ENCODE peak calls at places on chromosomes 4 and X, in eight cellular contexts. One of them, this sample, is unnamed.
A peak's percentile ranks its signal among the peaks of the same experiment; 100 is the strongest.

GRCh38 chrX:53018627-53019026 is 30.0 kb upstream of the GPR173 start:
- DNase-seq in HFF-Myc: no peak
- DNase-seq in left ventricle myocardium inferior: no peak
- DNase-seq in IMR-90: no peak
- DNase-seq in tibial artery: no peak
- DNase-seq in choroid plexus epithelial cell: no peak
- DNase-seq in cardiac muscle cell: no peak
- DNase-seq in psoas muscle: no peak
- DNase-seq in this sample: no peak

GRCh38 chr4:66555301-66555700 is 885.0 kb upstream of the EPHA5 start:
- DNase-seq in HFF-Myc: no peak
- DNase-seq in choroid plexus epithelial cell: peak; percentile 82
- DNase-seq in left ventricle myocardium inferior: no peak
- DNase-seq in tibial artery: no peak
- DNase-seq in cardiac muscle cell: peak; percentile 79
- DNase-seq in IMR-90: peak; percentile 59
- DNase-seq in psoas muscle: no peak
- DNase-seq in this sample: no peak

GRCh38 chr4:6044805-6045204 is 26.6 kb upstream of the C4orf50 start:
- DNase-seq in IMR-90: no peak
- DNase-seq in tibial artery: no peak
- DNase-seq in HFF-Myc: no peak
- DNase-seq in psoas muscle: no peak
- DNase-seq in choroid plexus epithelial cell: no peak
- DNase-seq in left ventricle myocardium inferior: no peak
- DNase-seq in cardiac muscle cell: no peak
- DNase-seq in this sample: no peak

GRCh38 chrX:100413231-100413630 is 3.2 kb upstream of the PCDH19 start:
- DNase-seq in left ventricle myocardium inferior: no peak
- DNase-seq in psoas muscle: no peak
- DNase-seq in tibial artery: no peak
- DNase-seq in HFF-Myc: peak; percentile 5
- DNase-seq in cardiac muscle cell: peak; percentile 73
- DNase-seq in IMR-90: peak; percentile 48
- DNase-seq in choroid plexus epithelial cell: peak; percentile 73
- DNase-seq in this sample: no peak

GRCh38 chr4:41258783-41259182 is 2.1 kb downstream of the UCHL1 start:
- DNase-seq in cardiac muscle cell: peak; percentile 75
- DNase-seq in left ventricle myocardium inferior: no peak
- DNase-seq in psoas muscle: no peak
- DNase-seq in choroid plexus epithelial cell: peak; percentile 87
- DNase-seq in tibial artery: no peak
- DNase-seq in IMR-90: peak; percentile 86
- DNase-seq in HFF-Myc: peak; percentile 33
- DNase-seq in this sample: no peak

GRCh38 chrX:41737065-41737464 is 13.1 kb downstream of the GPR82 start:
- DNase-seq in IMR-90: no peak
- DNase-seq in choroid plexus epithelial cell: no peak
- DNase-seq in tibial artery: no peak
- DNase-seq in HFF-Myc: no peak
- DNase-seq in psoas muscle: no peak
- DNase-seq in left ventricle myocardium inferior: no peak
- DNase-seq in cardiac muscle cell: no peak
- DNase-seq in this sample: no peak

GRCh38 chrX:121122332-121122731 is 74.9 kb downstream of the GLUD2 start:
- DNase-seq in choroid plexus epithelial cell: no peak
- DNase-seq in left ventricle myocardium inferior: no peak
- DNase-seq in cardiac muscle cell: no peak
- DNase-seq in IMR-90: no peak
- DNase-seq in psoas muscle: no peak
- DNase-seq in HFF-Myc: no peak
- DNase-seq in tibial artery: no peak
- DNase-seq in this sample: no peak

GRCh38 chr4:146212781-146213180 is 1.6 kb upstream of the REELD1 start:
- DNase-seq in tibial artery: no peak
- DNase-seq in HFF-Myc: no peak
- DNase-seq in IMR-90: peak; percentile 10
- DNase-seq in choroid plexus epithelial cell: no peak
- DNase-seq in left ventricle myocardium inferior: no peak
- DNase-seq in cardiac muscle cell: no peak
- DNase-seq in psoas muscle: no peak
- DNase-seq in this sample: no peak

GRCh38 chr4:109985993-109986640 is 73.4 kb downstream of the EGF start:
- DNase-seq in left ventricle myocardium inferior: no peak
- DNase-seq in IMR-90: no peak
- DNase-seq in cardiac muscle cell: no peak
- DNase-seq in tibial artery: no peak
- DNase-seq in psoas muscle: no peak
- DNase-seq in HFF-Myc: no peak
- DNase-seq in choroid plexus epithelial cell: no peak
- DNase-seq in this sample: no peak

GRCh38 chr4:104381729-104382128 is 113.0 kb downstream of the CXXC4 start:
- DNase-seq in tibial artery: no peak
- DNase-seq in left ventricle myocardium inferior: no peak
- DNase-seq in HFF-Myc: no peak
- DNase-seq in choroid plexus epithelial cell: no peak
- DNase-seq in psoas muscle: no peak
- DNase-seq in cardiac muscle cell: no peak
- DNase-seq in IMR-90: no peak
- DNase-seq in this sample: no peak
- TF ChIP-seq CTCF in tibial artery: no peak
- TF ChIP-seq CTCF in left ventricle myocardium inferior: no peak
- TF ChIP-seq CTCF in HFF-Myc: no peak
- TF ChIP-seq CTCF in choroid plexus epithelial cell: no peak
- TF ChIP-seq CTCF in psoas muscle: no peak
- TF ChIP-seq CTCF in cardiac muscle cell: no peak
- TF ChIP-seq CTCF in IMR-90: no peak
- TF ChIP-seq CTCF in this sample: no peak

GRCh38 chr4:154292589-154292988 is 199.0 kb downstream of the DCHS2 start:
- DNase-seq in IMR-90: no peak
- DNase-seq in cardiac muscle cell: no peak
- DNase-seq in HFF-Myc: no peak
- DNase-seq in tibial artery: no peak
- DNase-seq in psoas muscle: no peak
- DNase-seq in left ventricle myocardium inferior: no peak
- DNase-seq in choroid plexus epithelial cell: no peak
- DNase-seq in this sample: no peak
- TF ChIP-seq CTCF in IMR-90: no peak
- TF ChIP-seq CTCF in cardiac muscle cell: no peak
- TF ChIP-seq CTCF in HFF-Myc: no peak
- TF ChIP-seq CTCF in tibial artery: no peak
- TF ChIP-seq CTCF in psoas muscle: no peak
- TF ChIP-seq CTCF in left ventricle myocardium inferior: no peak
- TF ChIP-seq CTCF in choroid plexus epithelial cell: no peak
- TF ChIP-seq CTCF in this sample: no peak

GRCh38 chrX:115366535-115366934 is 77.0 kb downstream of the LUZP4 start:
- DNase-seq in left ventricle myocardium inferior: no peak
- DNase-seq in IMR-90: no peak
- DNase-seq in choroid plexus epithelial cell: no peak
- DNase-seq in tibial artery: no peak
- DNase-seq in psoas muscle: no peak
- DNase-seq in HFF-Myc: no peak
- DNase-seq in cardiac muscle cell: no peak
- DNase-seq in this sample: no peak

GRCh38 chrX:115367455-115367854 is 77.9 kb downstream of the LUZP4 start:
- DNase-seq in left ventricle myocardium inferior: no peak
- DNase-seq in IMR-90: peak; percentile 56
- DNase-seq in cardiac muscle cell: peak; percentile 32
- DNase-seq in psoas muscle: no peak
- DNase-seq in choroid plexus epithelial cell: peak; percentile 53
- DNase-seq in tibial artery: no peak
- DNase-seq in HFF-Myc: no peak
- DNase-seq in this sample: no peak

GRCh38 chrX:115360220-115360781 is 70.8 kb downstream of the LUZP4 start:
- DNase-seq in left ventricle myocardium inferior: no peak
- DNase-seq in tibial artery: no peak
- DNase-seq in psoas muscle: no peak
- DNase-seq in IMR-90: no peak
- DNase-seq in HFF-Myc: no peak
- DNase-seq in cardiac muscle cell: peak; percentile 60
- DNase-seq in choroid plexus epithelial cell: no peak
- DNase-seq in this sample: no peak

GRCh38 chrX:115364625-115365024 is 75.1 kb downstream of the LUZP4 start:
- DNase-seq in left ventricle myocardium inferior: no peak
- DNase-seq in tibial artery: no peak
- DNase-seq in choroid plexus epithelial cell: peak; percentile 32
- DNase-seq in cardiac muscle cell: no peak
- DNase-seq in psoas muscle: no peak
- DNase-seq in HFF-Myc: no peak
- DNase-seq in IMR-90: peak; percentile 21
- DNase-seq in this sample: no peak

DNA sequence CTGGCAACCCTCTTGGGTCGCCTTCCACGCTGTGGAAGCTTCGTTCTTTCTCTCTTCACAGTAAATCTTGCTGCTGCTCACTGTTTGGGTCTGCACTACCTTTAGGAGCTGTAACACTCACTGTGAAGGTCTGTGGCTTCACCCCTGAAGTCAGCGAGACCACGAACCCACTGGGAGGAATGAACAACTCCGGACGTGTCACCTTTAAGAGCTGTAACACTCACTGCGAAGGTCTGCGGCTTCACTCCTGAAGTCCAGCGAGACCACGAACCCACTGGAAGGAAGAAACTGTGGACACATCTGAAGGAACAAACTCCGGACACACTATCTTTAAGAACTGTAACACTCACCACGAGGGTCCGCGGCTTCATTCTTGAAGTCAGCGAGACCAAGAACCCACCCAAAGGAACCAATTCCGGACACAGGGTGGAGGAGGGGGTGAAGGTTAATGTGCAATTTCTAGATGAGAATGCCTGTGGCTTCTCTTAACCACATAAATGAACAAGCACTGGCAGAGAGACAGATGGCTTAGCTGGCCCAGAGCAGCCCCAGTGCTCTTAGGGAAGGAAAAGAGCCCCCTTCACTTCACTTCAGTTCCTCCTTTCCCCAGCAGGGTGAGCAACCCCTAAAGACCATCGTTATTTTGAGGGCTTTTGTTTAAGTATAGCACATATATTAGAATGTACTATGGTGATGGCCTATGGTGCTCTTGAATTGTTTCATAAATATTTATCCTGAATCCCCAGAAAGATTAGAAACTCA is 73.0 kb downstream of the LUZP4 start:
- DNase-seq in left ventricle myocardium inferior: no peak
- DNase-seq in IMR-90: peak; percentile 33
- DNase-seq in tibial artery: no peak
- DNase-seq in psoas muscle: no peak
- DNase-seq in cardiac muscle cell: peak; percentile 70
- DNase-seq in HFF-Myc: no peak
- DNase-seq in choroid plexus epithelial cell: peak; percentile 66
- DNase-seq in this sample: no peak
- TF ChIP-seq CTCF in left ventricle myocardium inferior: no peak
- TF ChIP-seq CTCF in IMR-90: peak; percentile 20
- TF ChIP-seq CTCF in tibial artery: no peak
- TF ChIP-seq CTCF in psoas muscle: no peak
- TF ChIP-seq CTCF in cardiac muscle cell: peak; percentile 37
- TF ChIP-seq CTCF in HFF-Myc: peak; percentile 13
- TF ChIP-seq CTCF in choroid plexus epithelial cell: peak; percentile 44
- TF ChIP-seq CTCF in this sample: no peak

GRCh38 chr4:90960840-90961239 is 833.6 kb downstream of the CCSER1 start:
- DNase-seq in left ventricle myocardium inferior: no peak
- DNase-seq in HFF-Myc: no peak
- DNase-seq in tibial artery: no peak
- DNase-seq in psoas muscle: no peak
- DNase-seq in cardiac muscle cell: no peak
- DNase-seq in choroid plexus epithelial cell: no peak
- DNase-seq in IMR-90: no peak
- DNase-seq in this sample: no peak
- TF ChIP-seq CTCF in left ventricle myocardium inferior: no peak
- TF ChIP-seq CTCF in HFF-Myc: no peak
- TF ChIP-seq CTCF in tibial artery: no peak
- TF ChIP-seq CTCF in psoas muscle: no peak
- TF ChIP-seq CTCF in cardiac muscle cell: no peak
- TF ChIP-seq CTCF in choroid plexus epithelial cell: no peak
- TF ChIP-seq CTCF in IMR-90: no peak
- TF ChIP-seq CTCF in this sample: no peak

GRCh38 chrX:131741103-131741581 is 197.3 kb downstream of the OR13H1 start:
- DNase-seq in HFF-Myc: no peak
- DNase-seq in tibial artery: no peak
- DNase-seq in left ventricle myocardium inferior: no peak
- DNase-seq in psoas muscle: peak; percentile 88
- DNase-seq in cardiac muscle cell: no peak
- DNase-seq in choroid plexus epithelial cell: no peak
- DNase-seq in IMR-90: peak; percentile 81
- DNase-seq in this sample: peak; percentile 88
- TF ChIP-seq CTCF in HFF-Myc: no peak
- TF ChIP-seq CTCF in tibial artery: no peak
- TF ChIP-seq CTCF in left ventricle myocardium inferior: no peak
- TF ChIP-seq CTCF in psoas muscle: peak; percentile 53
- TF ChIP-seq CTCF in cardiac muscle cell: no peak
- TF ChIP-seq CTCF in choroid plexus epithelial cell: no peak
- TF ChIP-seq CTCF in IMR-90: peak; percentile 52
- TF ChIP-seq CTCF in this sample: no peak

DNA sequence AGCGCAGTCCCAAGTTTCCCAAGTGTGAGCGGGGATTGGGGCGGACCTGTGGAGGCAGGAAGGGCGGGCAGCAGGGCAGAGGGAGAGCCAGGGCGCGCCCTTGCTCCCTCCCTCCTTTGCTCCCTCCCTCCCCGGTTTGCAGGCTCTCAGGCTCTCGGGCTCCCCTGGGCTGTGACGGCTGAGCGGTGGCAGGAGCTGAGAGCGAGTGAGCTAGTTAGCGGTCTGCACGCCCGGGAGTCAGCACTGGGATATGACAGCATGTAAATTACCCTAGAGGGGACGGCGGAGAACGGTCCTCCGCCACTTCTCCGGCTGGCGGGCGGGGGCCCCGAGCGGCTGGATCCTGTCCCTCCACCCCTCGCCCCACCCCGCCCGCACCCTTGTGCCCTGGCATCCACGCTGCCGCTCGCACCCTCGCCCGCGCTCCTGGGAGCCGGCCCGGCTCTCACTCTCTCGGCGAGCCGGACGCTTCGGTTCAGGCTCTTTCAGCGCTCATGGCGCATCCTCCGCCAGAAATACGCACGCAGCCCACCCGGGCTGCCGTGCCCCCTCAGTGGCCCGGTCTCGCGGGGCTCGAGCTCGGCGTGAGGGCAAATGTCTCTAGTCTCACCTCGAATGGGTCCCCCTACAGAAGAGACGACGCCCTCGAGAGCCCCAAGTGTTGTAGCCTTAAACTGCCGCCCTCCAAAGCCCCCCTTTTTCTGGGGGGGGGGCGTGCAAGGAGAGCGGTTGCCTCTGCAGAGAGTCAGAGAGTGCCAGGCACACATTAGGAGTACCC is at the start of gene TSC22D3:
- DNase-seq in HFF-Myc: no peak
- DNase-seq in cardiac muscle cell: peak; percentile 83
- DNase-seq in IMR-90: peak; percentile 33
- DNase-seq in psoas muscle: peak; percentile 92
- DNase-seq in tibial artery: peak; percentile 94
- DNase-seq in choroid plexus epithelial cell: peak; percentile 66
- DNase-seq in left ventricle myocardium inferior: peak; percentile 79
- DNase-seq in this sample: no peak
- TF ChIP-seq CTCF in HFF-Myc: no peak
- TF ChIP-seq CTCF in cardiac muscle cell: no peak
- TF ChIP-seq CTCF in IMR-90: peak; percentile 5
- TF ChIP-seq CTCF in psoas muscle: peak; percentile 7
- TF ChIP-seq CTCF in tibial artery: no peak
- TF ChIP-seq CTCF in choroid plexus epithelial cell: no peak
- TF ChIP-seq CTCF in left ventricle myocardium inferior: peak; percentile 28
- TF ChIP-seq CTCF in this sample: no peak

This sample was measured in omental fat pad.